ENCODE peak calls at places on chromosome 4, in seven cellular contexts. K, P, S, R, Y, C and E are unnamed samples. For H3K36me3, the result is how much of the 10 kb centered on the place peaks cover.

GRCh38 chr4:9762823-9763475 is 18.5 kb upstream of the DRD5 start:
- DNase-seq in K (no peak), P (peak), S (no peak), R (no peak), Y (peak), C (no peak), E (no peak)

GRCh38 chr4:83686166-83686565 is 150.3 kb downstream of the GPAT3 start:
- DNase-seq in K (no peak), P (no peak), S (no peak), R (no peak), Y (no peak), C (no peak), E (peak)

GRCh38 chr4:38837849-38838248 is 18.8 kb downstream of the TLR6 start:
- DNase-seq in K (no peak), P (no peak), S (no peak), R (no peak), Y (no peak), C (no peak), E (no peak)

GRCh38 chr4:150402968-150403367 is 179.0 kb upstream of the MAB21L2 start:
- DNase-seq in K (no peak), P (no peak), S (peak), R (no peak), Y (peak), C (peak), E (no peak)

GRCh38 chr4:128775916-128776315 is 33.6 kb upstream of the JADE1 start:
- DNase-seq in K (no peak), P (no peak), S (no peak), R (no peak), Y (no peak), C (no peak), E (no peak)

GRCh38 chr4:81647388-81647787 is 175.7 kb upstream of the RASGEF1B start:
- DNase-seq in K (no peak), P (no peak), S (no peak), R (no peak), Y (no peak), C (no peak), E (no peak)

GRCh38 chr4:1715002-1715761 is 3.1 kb upstream of the SLBP start:
- DNase-seq in K (no peak), P (no peak), S (no peak), R (no peak), Y (no peak), C (no peak), E (no peak)

GRCh38 chr4:149841686-149842085 is 26.0 kb upstream of the IQCM start:
- DNase-seq in K (no peak), P (no peak), S (no peak), R (no peak), Y (no peak), C (no peak), E (no peak)

GRCh38 chr4:1099684-1100335 is 13.6 kb downstream of the RNF212 start:
- DNase-seq in K (no peak), P (no peak), S (no peak), R (no peak), Y (peak), C (no peak), E (no peak)

DNA sequence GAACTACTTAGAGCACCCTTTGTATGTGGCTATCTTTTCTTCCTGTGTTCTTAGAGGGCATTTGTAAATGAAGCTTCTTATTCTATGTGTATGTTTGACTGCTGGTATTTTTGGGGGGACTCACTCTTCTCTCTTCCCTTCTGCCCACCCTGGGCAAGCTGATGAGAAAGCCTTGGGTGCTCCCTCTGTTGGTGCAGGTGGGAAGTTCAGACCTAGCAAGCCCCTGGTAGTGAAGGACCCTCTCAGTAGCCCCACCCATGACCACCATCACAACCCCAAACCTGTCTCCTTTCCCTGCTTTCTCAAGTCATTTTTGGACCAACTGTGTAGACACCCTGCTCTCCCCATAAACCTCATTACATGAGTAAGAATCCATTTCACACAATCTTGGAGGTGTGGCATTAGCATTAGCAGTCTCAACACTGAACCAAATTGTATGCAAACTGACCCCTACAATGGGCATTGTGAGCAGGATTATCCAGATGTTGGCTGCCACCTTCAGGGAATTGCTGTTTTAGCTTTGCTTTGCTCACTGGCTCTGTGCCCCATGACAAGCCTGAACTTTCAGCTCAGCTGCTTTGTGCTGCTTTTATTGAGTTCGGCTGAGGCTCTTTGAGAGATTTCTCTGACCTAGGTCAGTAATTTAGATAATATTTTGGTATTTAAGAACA is 27.9 kb downstream of the TRIM61 start:
- DNase-seq in K (no peak), P (no peak), S (no peak), R (no peak), Y (no peak), C (no peak), E (no peak)
- TF ChIP-seq CTCF in K (no peak), P (no peak), S (no peak), R (no peak), Y (peak), C (no peak), E (peak)

DNA sequence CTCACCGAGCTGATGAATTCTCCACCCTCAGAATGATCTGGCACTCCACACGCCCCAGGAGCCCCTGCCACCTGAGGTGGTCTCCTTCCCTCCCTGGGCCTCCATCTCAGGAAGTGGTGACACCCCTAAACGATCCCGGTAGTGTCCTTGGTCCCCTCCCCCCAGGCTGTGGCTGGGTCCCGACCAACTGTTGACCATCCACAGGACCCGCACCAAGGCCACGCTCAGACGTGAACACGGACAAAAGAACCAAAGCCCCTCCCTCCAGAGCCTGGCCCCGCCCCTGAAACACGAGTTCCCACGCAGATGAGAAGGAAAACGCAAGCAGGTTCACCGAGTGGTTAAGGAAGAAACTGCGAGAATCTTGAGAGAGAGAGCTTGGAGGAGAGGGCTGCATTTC is 16.6 kb downstream of the LRPAP1 start:
- DNase-seq in K (no peak), P (no peak), S (peak), R (peak), Y (no peak), C (peak), E (no peak)
- H3K36me3 ChIP-seq in K (half or more), P (under half), S (half or more), R (half or more), Y (half or more), C (half or more), E (half or more)

DNA sequence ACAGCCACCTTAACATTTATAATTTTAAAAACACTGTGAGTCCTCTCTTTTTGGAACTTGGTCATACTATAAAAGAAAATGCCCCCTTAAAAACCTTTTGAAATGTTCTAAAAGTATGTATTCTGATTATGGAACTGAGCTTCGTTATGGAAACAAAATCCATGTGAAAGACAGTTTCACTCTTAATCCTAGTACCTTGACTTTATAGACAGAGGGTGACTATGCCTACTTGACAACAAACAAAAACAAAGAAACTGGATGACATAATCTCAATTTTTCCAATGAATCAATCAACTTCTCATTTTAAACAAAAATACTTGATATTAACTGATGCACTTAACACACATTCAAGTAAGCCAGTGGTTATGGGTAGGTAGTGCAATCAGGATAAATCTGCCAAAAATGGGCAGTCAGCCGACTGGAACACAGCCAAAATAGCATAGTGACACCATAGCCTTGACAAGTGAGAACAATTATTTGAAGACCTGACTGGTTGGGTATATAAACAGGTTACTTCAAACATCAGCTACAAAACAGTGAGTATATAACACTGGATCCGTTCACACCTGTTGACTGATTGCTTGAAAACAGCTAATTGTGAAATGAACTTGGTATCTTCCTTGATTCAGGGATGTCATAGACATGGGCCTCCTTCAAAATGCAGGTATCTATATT is 265.5 kb downstream of the PPP3CA start:
- DNase-seq in K (no peak), P (no peak), S (no peak), R (no peak), Y (no peak), C (no peak), E (no peak)
- TF ChIP-seq CTCF in K (no peak), P (no peak), S (no peak), R (no peak), Y (no peak), C (no peak), E (no peak)

GRCh38 chr4:77065382-77065781 is 10.4 kb downstream of the CCNI start:
- DNase-seq in K (no peak), P (no peak), S (no peak), R (no peak), Y (no peak), C (no peak), E (no peak)

GRCh38 chr4:77062856-77063255 is 12.9 kb downstream of the CCNI start:
- DNase-seq in K (no peak), P (no peak), S (no peak), R (no peak), Y (no peak), C (no peak), E (no peak)
- H3K36me3 ChIP-seq in K (under half), P (under half), S (half or more), R (under half), Y (under half), C (half or more), E (under half)

GRCh38 chr4:5387457-5387856 is 320.9 kb downstream of the EVC2 start:
- DNase-seq in K (no peak), P (no peak), S (no peak), R (no peak), Y (no peak), C (no peak), E (no peak)
- TF ChIP-seq CTCF in K (no peak), P (no peak), S (no peak), R (no peak), Y (no peak), C (no peak), E (no peak)